ENCODE peak calls at places on chromosomes 16 and 17, in seven cellular contexts. B is A549; W is Panc1; D is IMR-90; G is AG09319; P is CD4-positive, alpha-beta T cell; L is mesothelial cell of epicardium. Q is an unnamed sample.

GRCh38 chr17:82396601-82397435 is 21.3 kb upstream of the HEXD start:
- DNase-seq in B (no peak), W (no peak), D (peak), G (peak), P (no peak), L (no peak), Q (no peak)

GRCh38 chr17:31627960-31628359 is 231.1 kb downstream of the COPRS start:
- DNase-seq in B (no peak), W (no peak), D (peak), G (no peak), P (no peak), L (no peak), Q (no peak)

GRCh38 chr16:30746638-30747160 is 1.5 kb upstream of the PHKG2 start:
- DNase-seq in B (no peak), W (no peak), D (no peak), G (no peak), P (no peak), L (no peak), Q (no peak)

GRCh38 chr17:49294126-49294525 is 63.5 kb upstream of the PHOSPHO1 start:
- DNase-seq in B (no peak), W (no peak), D (no peak), G (no peak), P (no peak), L (no peak), Q (no peak)

GRCh38 chr16:29806096-29806579 is at the start of gene MAZ:
- DNase-seq in B (no peak), W (no peak), D (peak), G (no peak), P (peak), L (no peak), Q (peak)

GRCh38 chr17:40023590-40024292 is 8.5 kb downstream of the CSF3 start:
- DNase-seq in B (no peak), W (no peak), D (no peak), G (no peak), P (no peak), L (no peak), Q (no peak)

GRCh38 chr17:42969006-42969581 is 4.8 kb upstream of the AARSD1 start:
- DNase-seq in B (no peak), W (no peak), D (peak), G (no peak), P (no peak), L (no peak), Q (no peak)

GRCh38 chr17:33142703-33143299 is 150.3 kb downstream of the ASIC2 start:
- DNase-seq in B (no peak), W (no peak), D (peak), G (no peak), P (no peak), L (peak), Q (no peak)

GRCh38 chr17:49748791-49749190 is 15.1 kb downstream of the FAM117A start:
- DNase-seq in B (no peak), W (no peak), D (no peak), G (no peak), P (peak), L (no peak), Q (no peak)

GRCh38 chr17:62062936-62063335 is 2.1 kb downstream of the MED13 start:
- DNase-seq in B (no peak), W (no peak), D (no peak), G (no peak), P (no peak), L (no peak), Q (no peak)

GRCh38 chr16:71387045-71387871 is 28.7 kb downstream of the CALB2 start:
- DNase-seq in B (no peak), W (no peak), D (no peak), G (no peak), P (no peak), L (no peak), Q (no peak)

GRCh38 chr17:29557085-29557697 is 9.6 kb downstream of the ABHD15 start:
- DNase-seq in B (no peak), W (no peak), D (peak), G (no peak), P (no peak), L (no peak), Q (no peak)

GRCh38 chr16:84753412-84754325 is 53.9 kb downstream of the USP10 start:
- DNase-seq in B (no peak), W (no peak), D (no peak), G (no peak), P (no peak), L (no peak), Q (no peak)

GRCh38 chr17:62637809-62638208 is 10.3 kb downstream of the MRC2 start:
- DNase-seq in B (no peak), W (no peak), D (no peak), G (no peak), P (no peak), L (no peak), Q (no peak)

GRCh38 chr17:77002103-77003045 is 134.2 kb downstream of the MGAT5B start:
- DNase-seq in B (peak), W (peak), D (peak), G (no peak), P (no peak), L (no peak), Q (no peak)

GRCh38 chr17:2347805-2348685 is 10.7 kb downstream of the SGSM2 start:
- DNase-seq in B (peak), W (no peak), D (peak), G (peak), P (no peak), L (no peak), Q (no peak)

GRCh38 chr16:52090080-52090479 is 456.9 kb downstream of the TOX3 start:
- DNase-seq in B (no peak), W (no peak), D (peak), G (no peak), P (no peak), L (no peak), Q (no peak)

GRCh38 chr16:24731722-24732419 is 2.4 kb downstream of the TNRC6A start:
- DNase-seq in B (no peak), W (no peak), D (no peak), G (no peak), P (no peak), L (no peak), Q (no peak)

GRCh38 chr17:63919311-63919723 is 678 bp upstream of the GH1 start:
- DNase-seq in B (peak), W (peak), D (peak), G (no peak), P (peak), L (no peak), Q (peak)

GRCh38 chr17:17849863-17850373 is 13.1 kb upstream of the SREBF1 start:
- DNase-seq in B (no peak), W (no peak), D (peak), G (no peak), P (peak), L (no peak), Q (no peak)

GRCh38 chr16:67445913-67446907 is 15.3 kb downstream of the HSD11B2 start:
- DNase-seq in B (no peak), W (no peak), D (no peak), G (no peak), P (no peak), L (no peak), Q (no peak)

GRCh38 chr16:20385844-20386832 is 18.4 kb downstream of the PDILT start:
- DNase-seq in B (peak), W (peak), D (peak), G (peak), P (peak), L (peak), Q (peak)

GRCh38 chr16:9351440-9351839 is 260.0 kb downstream of the HAPSTR1 start:
- DNase-seq in B (no peak), W (no peak), D (no peak), G (no peak), P (no peak), L (no peak), Q (no peak)

GRCh38 chr17:33778505-33779398 is 476.3 kb upstream of the CCL2 start:
- DNase-seq in B (peak), W (peak), D (peak), G (peak), P (no peak), L (peak), Q (no peak)

GRCh38 chr17:50601789-50602375 is 32.8 kb upstream of the ABCC3 start:
- DNase-seq in B (no peak), W (no peak), D (no peak), G (no peak), P (no peak), L (no peak), Q (no peak)

GRCh38 chr16:51149721-51150158 is 1.3 kb downstream of the SALL1 start:
- DNase-seq in B (no peak), W (no peak), D (no peak), G (no peak), P (no peak), L (no peak), Q (no peak)

GRCh38 chr16:79253100-79253631 is 347.4 kb downstream of the MAF start:
- DNase-seq in B (no peak), W (no peak), D (no peak), G (no peak), P (no peak), L (no peak), Q (no peak)

DNA sequence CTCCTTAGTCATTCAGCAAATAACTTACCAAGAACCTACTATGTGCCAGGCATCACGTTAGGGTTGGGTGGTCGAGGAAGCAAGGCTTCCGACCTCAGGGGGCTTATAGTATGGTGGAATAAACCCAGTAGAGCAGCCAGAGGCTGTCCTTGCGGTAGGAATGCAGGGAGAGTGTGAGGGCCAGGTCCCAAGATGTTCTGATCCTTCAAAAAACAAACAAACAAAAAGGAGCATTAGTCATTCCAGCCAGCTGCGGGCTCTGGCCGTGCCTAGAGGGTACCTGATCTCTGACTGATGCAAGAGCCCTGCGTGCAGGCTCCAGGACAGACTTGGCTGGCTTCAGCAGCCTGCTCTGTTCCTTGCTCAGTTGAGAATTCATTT is 18.2 kb downstream of the CYB5D2 start:
- DNase-seq in B (peak), W (peak), D (peak), G (peak), P (no peak), L (no peak), Q (no peak)
- TF ChIP-seq CTCF in B (no peak), W (no peak), D (peak), G (peak), P (no peak), L (no peak), Q (no peak)

GRCh38 chr16:57781741-57782606 is 20.3 kb downstream of the KIFC3 start:
- DNase-seq in B (no peak), W (no peak), D (peak), G (no peak), P (no peak), L (no peak), Q (no peak)
- TF ChIP-seq CTCF in B (no peak), W (no peak), D (no peak), G (no peak), P (no peak), L (no peak), Q (no peak)

GRCh38 chr17:75205793-75206163 is 299 bp downstream of the NUP85 start:
- DNase-seq in B (no peak), W (no peak), D (no peak), G (no peak), P (no peak), L (no peak), Q (no peak)
- TF ChIP-seq CTCF in B (no peak), W (no peak), D (peak), G (no peak), P (no peak), L (no peak), Q (no peak)

DNA sequence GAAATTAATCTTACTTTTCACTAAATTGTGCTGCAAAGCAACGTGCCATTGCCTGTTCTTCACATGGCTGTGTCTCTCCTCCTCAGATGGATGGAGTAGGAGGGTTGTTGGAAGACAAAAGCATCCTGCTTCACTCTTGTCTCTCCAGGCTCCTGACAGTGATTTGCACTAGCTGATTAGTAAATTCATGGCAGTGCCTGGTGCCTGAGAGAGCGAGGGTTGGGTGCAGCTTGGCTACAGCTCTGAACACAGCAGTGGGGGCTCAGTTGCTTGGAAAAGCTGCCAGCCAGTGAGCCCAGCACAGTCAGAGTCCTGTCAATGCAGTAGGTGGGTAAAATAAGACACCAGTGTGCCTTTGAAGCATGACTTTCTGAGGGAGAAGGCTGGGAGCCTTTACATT is 37.4 kb downstream of the CDH13 start:
- DNase-seq in B (no peak), W (no peak), D (no peak), G (no peak), P (no peak), L (no peak), Q (no peak)
- TF ChIP-seq CTCF in B (no peak), W (no peak), D (no peak), G (no peak), P (no peak), L (no peak), Q (no peak)

Q was measured in activated B cell treated with CpG ODN at 0.5 μM for 24 hours.